ENCODE peak calls at places on chromosomes 1 and 21, in eight cellular contexts. N, G, Y, X, S, Q, P and K are unnamed samples.

GRCh38 chr1:52917591-52917990 is 3.9 kb downstream of the ECHDC2 start:
- DNase-seq in N (no peak), G (no peak), Y (no peak), X (no peak), S (no peak), Q (no peak), P (no peak), K (no peak)

GRCh38 chr1:175933801-175934200 is 190.4 kb upstream of the TNR start:
- DNase-seq in N (peak; percentile 79), G (peak; percentile 13), Y (no peak), X (no peak), S (no peak), Q (no peak), P (no peak), K (no peak)

GRCh38 chr1:35029756-35030155 is 2.0 kb downstream of the ZMYM6 start:
- DNase-seq in N (no peak), G (no peak), Y (no peak), X (no peak), S (no peak), Q (no peak), P (no peak), K (no peak)

GRCh38 chr21:35989185-35989735 is 71.1 kb downstream of the SETD4 start:
- DNase-seq in N (no peak), G (no peak), Y (no peak), X (no peak), S (no peak), Q (no peak), P (no peak), K (no peak)

GRCh38 chr1:197234581-197234980 is 33.5 kb upstream of the CRB1 start:
- DNase-seq in N (no peak), G (no peak), Y (no peak), X (no peak), S (no peak), Q (no peak), P (no peak), K (no peak)

GRCh38 chr1:19456915-19457554 is 28.3 kb downstream of the CAPZB start:
- DNase-seq in N (peak; percentile 67), G (no peak), Y (no peak), X (no peak), S (no peak), Q (no peak), P (no peak), K (no peak)

GRCh38 chr1:22311461-22311860 is 140.2 kb upstream of the ZBTB40 start:
- DNase-seq in N (no peak), G (no peak), Y (no peak), X (no peak), S (no peak), Q (no peak), P (no peak), K (no peak)

GRCh38 chr1:213415686-213416380 is 364.8 kb downstream of the RPS6KC1 start:
- DNase-seq in N (no peak), G (no peak), Y (no peak), X (no peak), S (no peak), Q (no peak), P (no peak), K (no peak)

GRCh38 chr1:54885863-54886723 is 902 bp downstream of the DHCR24 start:
- DNase-seq in N (peak; percentile 56), G (peak; percentile 45), Y (peak; percentile 62), X (peak; percentile 51), S (no peak), Q (no peak), P (peak; percentile 61), K (no peak)

GRCh38 chr1:240122639-240123604 is 31.2 kb downstream of the FMN2 start:
- DNase-seq in N (peak; percentile 35), G (peak; percentile 1), Y (no peak), X (no peak), S (no peak), Q (no peak), P (no peak), K (no peak)

GRCh38 chr1:230163205-230163604 is 96.2 kb downstream of the GALNT2 start:
- DNase-seq in N (no peak), G (no peak), Y (no peak), X (no peak), S (no peak), Q (no peak), P (no peak), K (no peak)

GRCh38 chr1:147723691-147724323 is 36.6 kb downstream of the GJA5 start:
- DNase-seq in N (peak; percentile 91), G (peak; percentile 51), Y (peak; percentile 36), X (peak; percentile 14), S (no peak), Q (no peak), P (peak; percentile 28), K (no peak)

GRCh38 chr1:40184193-40184592 is 23.0 kb downstream of the RLF start:
- DNase-seq in N (no peak), G (no peak), Y (peak; percentile 25), X (no peak), S (no peak), Q (no peak), P (no peak), K (no peak)

GRCh38 chr1:40179496-40180089 is 18.4 kb downstream of the RLF start:
- DNase-seq in N (no peak), G (no peak), Y (no peak), X (no peak), S (no peak), Q (no peak), P (no peak), K (no peak)

GRCh38 chr1:40185951-40186864 is 25.0 kb downstream of the RLF start:
- DNase-seq in N (peak; percentile 7), G (no peak), Y (no peak), X (no peak), S (no peak), Q (peak; percentile 82), P (no peak), K (no peak)

GRCh38 chr1:40187399-40187798 is 26.2 kb downstream of the RLF start:
- DNase-seq in N (no peak), G (no peak), Y (no peak), X (no peak), S (no peak), Q (no peak), P (no peak), K (no peak)

GRCh38 chr1:40182956-40183710 is 21.9 kb downstream of the RLF start:
- DNase-seq in N (peak; percentile 73), G (peak; percentile 22), Y (peak; percentile 36), X (no peak), S (no peak), Q (no peak), P (peak; percentile 12), K (no peak)
- TF ChIP-seq REST in N (no peak), G (no peak), Y (no peak), X (no peak), S (no peak), Q (no peak), P (no peak), K (no peak)

GRCh38 chr21:42523941-42524340 is 10.3 kb downstream of the SLC37A1 start:
- DNase-seq in N (no peak), G (no peak), Y (no peak), X (no peak), S (no peak), Q (no peak), P (no peak), K (no peak)
- TF ChIP-seq POLR2AphosphoS5 in N (no peak), G (no peak), Y (no peak), X (no peak), S (no peak), Q (no peak), P (no peak), K (no peak)

DNA sequence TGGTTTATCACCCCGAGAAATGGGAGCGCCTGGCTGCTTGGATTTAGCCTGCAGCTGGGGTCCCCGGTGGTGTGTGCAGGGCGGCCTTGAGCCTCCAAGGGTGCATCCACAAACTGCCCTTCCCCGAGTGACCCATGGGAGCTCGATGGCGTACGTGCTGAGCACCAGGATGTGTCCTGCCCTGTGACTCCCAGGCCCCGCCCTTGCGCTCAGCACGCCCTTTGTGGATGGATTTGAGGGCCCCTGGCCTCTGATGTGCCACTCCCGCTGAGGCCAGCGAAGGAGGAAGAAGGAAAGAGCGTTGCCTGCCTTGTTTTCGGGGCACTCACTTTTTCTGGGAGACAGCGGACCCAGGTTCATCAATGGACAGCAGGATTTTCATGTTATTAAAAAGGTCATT is 1.7 kb upstream of the TFF3 start:
- DNase-seq in N (no peak), G (no peak), Y (no peak), X (no peak), S (no peak), Q (no peak), P (no peak), K (no peak)
- TF ChIP-seq REST in N (no peak), G (no peak), Y (no peak), X (no peak), S (no peak), Q (no peak), P (no peak), K (no peak)

DNA sequence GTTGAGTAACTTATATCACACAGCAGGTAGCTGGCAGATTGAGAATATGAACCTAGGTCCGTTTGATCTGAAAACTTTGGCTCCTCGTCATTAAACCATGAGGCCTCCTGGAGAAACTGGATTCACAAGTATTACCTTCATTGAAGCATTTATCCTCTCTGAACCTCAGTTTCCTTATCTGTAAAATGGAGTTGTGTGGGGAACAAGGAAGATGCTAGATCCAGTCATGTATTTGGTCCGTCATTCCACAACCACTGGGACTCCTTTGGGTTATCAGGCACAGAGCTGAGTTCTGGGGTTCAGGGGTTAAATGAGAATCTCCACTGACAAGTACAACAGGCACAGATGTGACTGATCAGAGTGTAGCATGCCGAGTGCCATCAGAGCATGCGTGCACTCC is 130.8 kb downstream of the PLPP3 start:
- DNase-seq in N (no peak), G (no peak), Y (no peak), X (no peak), S (no peak), Q (no peak), P (no peak), K (no peak)
- TF ChIP-seq POLR2AphosphoS5 in N (no peak), G (no peak), Y (no peak), X (no peak), S (no peak), Q (no peak), P (no peak), K (no peak)

DNA sequence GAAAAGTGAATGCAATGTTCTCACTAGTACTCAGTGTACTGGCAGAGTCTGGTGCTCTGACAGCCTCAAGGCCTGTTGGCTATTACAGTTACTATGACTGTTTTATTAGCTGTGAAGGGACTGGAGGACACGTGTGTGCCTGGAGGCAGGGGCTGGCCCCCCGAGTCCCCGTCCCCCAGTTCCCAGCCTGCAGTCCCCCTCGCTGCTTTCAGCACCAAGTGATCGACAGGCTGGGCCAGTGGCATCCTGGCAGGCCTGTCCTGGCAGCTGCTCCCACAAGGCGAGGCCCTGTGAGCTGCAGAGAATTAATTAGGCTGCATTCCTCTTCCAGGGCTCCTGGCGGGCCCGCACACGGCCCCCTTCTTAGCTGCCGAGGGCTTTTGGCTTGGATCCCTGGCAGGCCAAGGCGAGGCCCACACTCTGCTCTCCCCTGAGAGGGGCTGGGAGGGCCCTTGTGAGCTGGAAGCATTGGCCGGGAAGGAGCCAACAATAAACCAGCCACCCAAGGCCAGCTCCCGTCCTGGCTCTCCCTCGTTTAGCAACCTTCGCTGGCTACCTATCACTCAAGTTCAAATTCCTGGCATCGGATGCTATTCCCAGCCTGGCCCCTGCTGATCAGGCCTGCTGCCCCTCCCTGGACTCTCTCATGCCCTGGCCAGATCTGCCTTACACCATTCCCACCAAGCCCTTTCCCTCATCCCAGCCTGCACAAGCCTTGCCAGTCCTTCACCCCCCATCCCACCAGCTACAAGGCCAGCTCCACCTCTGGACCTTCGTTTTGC is 9.8 kb downstream of the EDN2 start:
- DNase-seq in N (peak; percentile 28), G (no peak), Y (no peak), X (peak; percentile 71), S (no peak), Q (no peak), P (no peak), K (no peak)
- TF ChIP-seq REST in N (no peak), G (no peak), Y (no peak), X (no peak), S (no peak), Q (no peak), P (no peak), K (no peak)